ENCODE peak calls at places on chromosomes 4 and X, in eight cellular contexts. M is stimulated activated CD4-positive, alpha-beta T cell treated with anti-CD3 and anti-CD28 coated beads, Interleukin-1b, Interleukin-23, amount 100 ng/mL, for 4 hours; H is A172; D is HEK293T; F is activated T-helper 1 cell treated with anti-CD3 and anti-CD28 coated beads, Interleukin-2, amount 50 U/mL, for 16 hours; X is head of caudate nucleus; R is NCI-H460; C is activated CD8-positive, alpha-beta T cell treated with anti-CD3 and anti-CD28 coated beads, Interleukin-2, amount 10 ng/mL, durations not matched to agents 7 days and 5 days. A is an unnamed sample.

GRCh38 chr4:8564595-8564994 is 15.6 kb upstream of the GPR78 start:
- DNase-seq in C (no peak), X (no peak), M (no peak), F (no peak), H (no peak), D (no peak), R (no peak), A (no peak)

GRCh38 chrX:1163231-1163630 is 49.2 kb downstream of the CRLF2 start:
- DNase-seq in F (no peak), X (no peak), D (no peak), R (no peak), H (no peak), C (no peak), M (no peak), A (no peak)

GRCh38 chr4:112060212-112060611 is 85.0 kb upstream of the FAM241A start:
- DNase-seq in D (peak), X (no peak), H (peak), C (no peak), M (no peak), R (peak), F (no peak), A (no peak)

GRCh38 chr4:189187531-189188052 is 753.1 kb upstream of the FRG1 start:
- DNase-seq in R (no peak), D (no peak), M (no peak), X (no peak), F (no peak), C (no peak), H (no peak), A (no peak)

GRCh38 chr4:107913283-107913899 is 18.0 kb upstream of the CYP2U1 start:
- DNase-seq in R (peak), F (no peak), X (no peak), C (peak), H (peak), M (no peak), D (peak), A (peak)

GRCh38 chr4:114383721-114384120 is 214.9 kb upstream of the UGT8 start:
- DNase-seq in F (no peak), M (no peak), R (no peak), X (peak), H (peak), C (no peak), D (no peak), A (no peak)

GRCh38 chrX:134932528-134933217 is 58.1 kb upstream of the SMIM10 start:
- DNase-seq in M (no peak), D (no peak), F (no peak), H (peak), X (no peak), C (no peak), R (no peak), A (no peak)

GRCh38 chr4:126843492-126844067 is 789.2 kb upstream of the INTU start:
- DNase-seq in F (no peak), H (no peak), D (no peak), C (no peak), X (no peak), R (no peak), M (no peak), A (no peak)

GRCh38 chrX:150692837-150693781 is at the start of gene MTMR1:
- DNase-seq in D (peak), H (no peak), C (peak), R (no peak), X (peak), F (peak), M (peak), A (no peak)

GRCh38 chr4:8181119-8181518 is 18.0 kb upstream of the SH3TC1 start:
- DNase-seq in C (no peak), H (no peak), D (no peak), R (no peak), F (no peak), M (no peak), X (no peak), A (no peak)

GRCh38 chr4:1406946-1407656 is 859 bp upstream of the NKX1-1 start:
- DNase-seq in D (no peak), M (no peak), H (no peak), F (no peak), R (no peak), C (no peak), X (no peak), A (no peak)

GRCh38 chrX:19863237-19864223 is 23.9 kb downstream of the SH3KBP1 start:
- DNase-seq in M (no peak), F (no peak), C (no peak), H (no peak), R (no peak), X (no peak), D (no peak), A (no peak)

GRCh38 chr4:37936889-37937498 is 23.2 kb upstream of the PTTG2 start:
- DNase-seq in R (no peak), C (no peak), H (no peak), X (no peak), F (no peak), M (no peak), D (no peak), A (no peak)

A was measured in GDM1.